ENCODE peak calls at places on chromosomes 4 and X, in ten cellular contexts. E is GM23338, G is brain microvascular endothelial cell, Q is fibroblast of the aortic adventitia, S is AG10803, V is A549, B is choroid plexus epithelial cell, U is foreskin fibroblast, L is uterus, X is lower lobe of right lung. M is an unnamed sample.

GRCh38 chr4:1249731-1250526 is 999 bp upstream of the CTBP1 start:
- DNase-seq in G (peak; percentile 26), L (peak; percentile 57), Q (peak; percentile 48), S (peak; percentile 71), X (peak; percentile 62), V (peak; percentile 29), B (peak; percentile 59), E (peak; percentile 66), U (peak; percentile 57), M (peak; percentile 69)

GRCh38 chr4:173529505-173530325 is at the start of gene HAND2:
- DNase-seq in X (no peak), Q (peak; percentile 92), B (no peak), S (peak; percentile 73), V (peak; percentile 60), G (no peak), U (peak; percentile 93), E (peak; percentile 69), L (peak; percentile 96), M (peak; percentile 99)

GRCh38 chr4:25129926-25130325 is 30.3 kb downstream of the SEPSECS start:
- DNase-seq in S (peak; percentile 17), Q (no peak), L (no peak), U (no peak), G (no peak), E (no peak), X (no peak), B (peak; percentile 22), V (no peak), M (peak; percentile 23)

GRCh38 chrX:12814434-12814833 is 23.2 kb downstream of the PRPS2 start:
- DNase-seq in G (peak; percentile 57), E (peak; percentile 62), S (peak; percentile 42), Q (peak; percentile 66), U (peak; percentile 72), L (no peak), B (peak; percentile 78), X (no peak), V (peak; percentile 30), M (peak; percentile 59)

GRCh38 chrX:32868524-32868895 is 342.8 kb downstream of the DMD start:
- DNase-seq in X (no peak), E (no peak), G (no peak), V (no peak), Q (no peak), L (no peak), U (no peak), B (no peak), S (no peak), M (no peak)

GRCh38 chrX:66728818-66729271 is 90.0 kb upstream of the EDA2R start:
- DNase-seq in X (peak; percentile 49), U (peak; percentile 86), V (peak; percentile 30), B (peak; percentile 76), S (peak; percentile 71), E (peak; percentile 68), G (peak; percentile 63), Q (peak; percentile 81), L (peak; percentile 40), M (peak; percentile 48)

GRCh38 chr4:38324861-38325451 is 339.0 kb upstream of the KLF3 start:
- DNase-seq in X (no peak), L (no peak), G (no peak), U (no peak), Q (no peak), S (no peak), E (no peak), B (no peak), V (no peak), M (no peak)

GRCh38 chr4:74793757-74794340 is 474 bp downstream of the BTC start:
- DNase-seq in G (no peak), B (peak; percentile 22), L (peak; percentile 21), U (peak; percentile 49), S (no peak), Q (peak; percentile 11), V (peak; percentile 37), X (peak; percentile 81), E (peak; percentile 91), M (no peak)

GRCh38 chr4:186226521-186227189 is 652 bp upstream of the KLKB1 start:
- DNase-seq in U (no peak), L (no peak), Q (no peak), G (no peak), B (no peak), V (no peak), S (no peak), E (no peak), X (no peak), M (no peak)

GRCh38 chr4:123248260-123248659 is 148.3 kb upstream of the SPRY1 start:
- DNase-seq in S (peak; percentile 76), X (no peak), G (no peak), E (no peak), U (peak; percentile 58), Q (peak; percentile 44), B (peak; percentile 71), L (no peak), V (no peak), M (peak; percentile 76)

GRCh38 chr4:81081156-81081555 is 50.6 kb downstream of the BMP3 start:
- DNase-seq in U (no peak), X (no peak), V (no peak), G (no peak), B (no peak), E (no peak), L (no peak), S (no peak), Q (no peak), M (no peak)

GRCh38 chr4:81085291-81085690 is 54.8 kb downstream of the BMP3 start:
- DNase-seq in V (no peak), L (no peak), B (peak; percentile 24), E (no peak), Q (peak; percentile 17), X (no peak), S (peak; percentile 27), U (peak; percentile 51), G (no peak), M (no peak)

GRCh38 chr4:81085979-81086378 is 55.5 kb downstream of the BMP3 start:
- DNase-seq in L (no peak), E (peak; percentile 10), V (no peak), X (no peak), B (no peak), G (no peak), Q (no peak), S (no peak), U (no peak), M (no peak)

GRCh38 chr4:81084624-81085023 is 54.1 kb downstream of the BMP3 start:
- DNase-seq in L (no peak), G (no peak), X (no peak), S (peak; percentile 26), V (no peak), B (peak; percentile 43), U (peak; percentile 56), E (no peak), Q (peak; percentile 46), M (no peak)

GRCh38 chr4:81084029-81084428 is 53.5 kb downstream of the BMP3 start:
- DNase-seq in B (peak; percentile 64), X (no peak), S (peak; percentile 70), L (no peak), E (no peak), U (peak; percentile 53), V (no peak), G (peak; percentile 9), Q (peak; percentile 73), M (peak; percentile 18)
- TF ChIP-seq CTCF in B (peak; percentile 56), X (no peak), S (peak; percentile 68), L (no peak), E (no peak), U (peak; percentile 36), V (no peak), G (peak; percentile 49), Q (peak; percentile 76), M (no peak)

DNA sequence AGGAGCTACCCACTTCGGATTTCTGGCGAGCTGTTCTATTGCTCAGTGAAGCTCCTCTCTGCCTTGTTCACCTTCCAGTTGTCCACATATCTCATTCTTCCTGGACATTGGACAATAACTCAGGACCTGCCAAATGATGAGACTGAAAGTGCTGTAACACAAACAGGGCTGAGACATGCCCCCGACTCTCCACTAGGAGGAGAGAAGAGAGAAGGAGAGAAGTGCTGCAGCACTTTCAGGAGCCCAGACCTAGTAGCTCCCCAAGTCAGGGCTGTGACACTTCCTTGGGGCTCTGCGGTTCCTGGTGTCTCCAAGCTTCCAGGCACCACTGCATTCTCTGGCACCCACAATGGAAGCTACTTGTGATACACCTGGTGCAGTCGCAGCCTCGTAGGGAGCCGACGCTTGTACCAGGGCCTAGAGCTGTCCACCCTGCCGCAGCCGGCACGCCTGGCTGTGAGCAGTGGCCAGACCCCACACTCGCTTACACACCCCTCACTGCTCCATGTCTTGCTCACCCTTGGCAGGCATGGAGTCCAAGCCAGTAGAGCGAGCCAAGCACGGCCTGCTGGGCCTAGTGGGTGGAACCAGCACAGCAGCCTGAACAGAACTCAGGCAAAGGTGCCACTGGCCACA is 234.9 kb downstream of the TECRL start:
- DNase-seq in V (no peak), E (no peak), L (no peak), G (no peak), X (no peak), B (no peak), S (no peak), Q (no peak), U (no peak), M (no peak)
- H3K4me3 ChIP-seq in V (no peak overlapping the region), E (no peak overlapping the region), L (no peak overlapping the region), G (no peak overlapping the region), X (no peak overlapping the region), B (no peak overlapping the region), S (no peak overlapping the region), Q (no peak overlapping the region), U (no peak overlapping the region), M (no peak overlapping the region)

GRCh38 chrX:71151366-71151765 is 6.7 kb downstream of the NLGN3 start:
- DNase-seq in L (no peak), G (no peak), E (no peak), Q (no peak), S (no peak), V (no peak), X (no peak), B (no peak), U (no peak), M (no peak)

GRCh38 chrX:71144651-71145050 is at the start of gene NLGN3:
- DNase-seq in B (no peak), E (peak; percentile 59), Q (no peak), S (no peak), G (no peak), U (peak; percentile 38), X (no peak), L (no peak), V (no peak), M (no peak)

GRCh38 chrX:71143508-71143907 is 1.1 kb upstream of the NLGN3 start:
- DNase-seq in B (peak; percentile 30), X (no peak), V (no peak), Q (peak; percentile 63), L (peak; percentile 58), G (no peak), S (peak; percentile 29), E (no peak), U (peak; percentile 62), M (peak; percentile 7)

GRCh38 chrX:71148278-71148663 is 3.6 kb downstream of the NLGN3 start:
- DNase-seq in Q (no peak), V (no peak), X (no peak), G (no peak), U (no peak), B (no peak), L (no peak), E (no peak), S (no peak), M (no peak)

GRCh38 chrX:71147496-71148277 is 3.0 kb downstream of the NLGN3 start:
- DNase-seq in L (no peak), S (no peak), X (no peak), Q (no peak), U (no peak), V (no peak), B (no peak), E (peak; percentile 6), G (no peak), M (no peak)
- TF ChIP-seq CTCF in L (no peak), S (no peak), X (no peak), Q (no peak), U (no peak), V (no peak), B (no peak), E (peak; percentile 17), G (no peak), M (no peak)

GRCh38 chr4:87044511-87045369 is 109.9 kb downstream of the AFF1 start:
- DNase-seq in E (peak; percentile 41), X (no peak), L (no peak), S (no peak), B (no peak), Q (peak; percentile 52), G (no peak), U (no peak), V (no peak), M (no peak)
- H3K4me3 ChIP-seq in E (no peak overlapping the region), X (peak overlapping the region; percentile 9), L (peak overlapping the region; percentile 27), S (peak overlapping the region; percentile 2), B (no peak overlapping the region), Q (peak overlapping the region; percentile 5), G (no peak overlapping the region), U (no peak overlapping the region), V (no peak overlapping the region), M (no peak overlapping the region)

M was measured in fibroblast of villous mesenchyme.